ENCODE peak calls at places on chromosome 12, in eight cellular contexts. B, R, H, O, G, Q, N and W are unnamed samples. For H3K9me3 and H3K36me3, the result is how much of the 10 kb centered on the place peaks cover.

GRCh38 chr12:10212623-10213131 is at the start of gene GABARAPL1:
- DNase-seq in B (peak), R (no peak), H (peak), O (peak), G (peak), Q (peak), N (peak), W (peak)

GRCh38 chr12:92550661-92551060 is 152.1 kb upstream of the PLEKHG7 start:
- DNase-seq in B (no peak), R (no peak), H (peak), O (no peak), G (no peak), Q (no peak), N (no peak), W (no peak)

GRCh38 chr12:55703288-55703687 is 4.4 kb downstream of the ITGA7 start:
- DNase-seq in B (no peak), R (no peak), H (no peak), O (no peak), G (no peak), Q (no peak), N (no peak), W (no peak)

GRCh38 chr12:1885082-1885596 is 33.3 kb downstream of the CACNA2D4 start:
- DNase-seq in B (no peak), R (no peak), H (no peak), O (no peak), G (no peak), Q (no peak), N (peak), W (no peak)

GRCh38 chr12:104215638-104216297 is at the start of gene TXNRD1:
- DNase-seq in B (peak), R (peak), H (peak), O (peak), G (no peak), Q (peak), N (peak), W (peak)

GRCh38 chr12:89345830-89346740 is 6.2 kb downstream of the DUSP6 start:
- DNase-seq in B (no peak), R (peak), H (peak), O (peak), G (no peak), Q (peak), N (peak), W (peak)

GRCh38 chr12:1888923-1889322 is 29.5 kb downstream of the CACNA2D4 start:
- DNase-seq in B (no peak), R (no peak), H (no peak), O (no peak), G (no peak), Q (no peak), N (no peak), W (no peak)

GRCh38 chr12:100464529-100464928 is 9.1 kb upstream of the NR1H4 start:
- DNase-seq in B (no peak), R (no peak), H (no peak), O (no peak), G (no peak), Q (no peak), N (no peak), W (no peak)

GRCh38 chr12:69442894-69443293 is 27.3 kb upstream of the FRS2 start:
- DNase-seq in B (no peak), R (peak), H (peak), O (no peak), G (peak), Q (no peak), N (no peak), W (no peak)

GRCh38 chr12:24960222-24960855 is 11.4 kb upstream of the BCAT1 start:
- DNase-seq in B (peak), R (peak), H (peak), O (no peak), G (peak), Q (peak), N (no peak), W (no peak)

GRCh38 chr12:100186071-100186470 is 14.5 kb upstream of the ACTR6 start:
- DNase-seq in B (no peak), R (no peak), H (no peak), O (no peak), G (no peak), Q (no peak), N (peak), W (no peak)

GRCh38 chr12:119328111-119328510 is 6.4 kb upstream of the CCDC60 start:
- DNase-seq in B (peak), R (no peak), H (no peak), O (no peak), G (no peak), Q (no peak), N (no peak), W (no peak)

GRCh38 chr12:67388331-67389163 is 119.4 kb downstream of the CAND1 start:
- DNase-seq in B (peak), R (no peak), H (no peak), O (no peak), G (no peak), Q (no peak), N (no peak), W (no peak)

GRCh38 chr12:10395390-10395998 is 5.7 kb upstream of the KLRK1 start:
- DNase-seq in B (peak), R (no peak), H (peak), O (no peak), G (peak), Q (peak), N (no peak), W (peak)

DNA sequence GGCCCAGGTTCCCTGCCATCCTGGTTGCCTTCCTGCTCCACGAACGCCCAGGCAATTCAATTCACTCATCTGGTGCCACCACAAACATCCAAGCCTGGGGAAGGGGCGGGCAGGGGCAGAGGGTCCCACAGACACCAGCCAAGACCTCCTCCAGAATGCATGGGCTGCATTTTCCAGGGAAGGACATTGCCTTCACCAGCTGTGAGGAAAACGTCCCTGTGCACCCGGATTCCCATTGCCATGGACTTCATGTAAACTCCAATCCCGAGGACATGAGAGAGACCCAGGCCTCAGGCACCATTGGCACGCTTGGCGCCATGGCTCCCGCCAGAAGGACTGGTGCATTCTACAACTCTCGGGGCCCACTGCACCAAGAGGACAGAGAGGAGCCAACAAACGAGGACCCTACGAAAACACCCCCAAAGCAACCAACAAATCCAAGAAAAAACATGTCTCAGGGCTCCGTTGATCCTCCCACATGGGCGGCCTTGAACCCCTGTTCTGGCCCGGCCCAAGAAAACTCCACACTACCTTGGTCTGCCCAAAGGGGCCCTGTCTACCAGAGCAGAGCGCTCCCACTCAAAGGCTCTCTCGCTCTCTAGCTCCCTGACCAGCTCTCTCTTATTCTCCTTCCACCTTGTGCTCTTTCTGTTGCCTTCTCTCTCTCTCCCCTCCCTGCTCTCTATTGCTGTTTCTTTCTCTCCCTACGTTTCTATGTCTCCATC is 183.9 kb downstream of the ALG10 start:
- DNase-seq in B (no peak), R (no peak), H (no peak), O (no peak), G (no peak), Q (no peak), N (no peak), W (no peak)
- H3K9me3 ChIP-seq in B (under half), R (under half), H (under half), O (under half), G (under half), Q (under half), N (under half), W (under half)

GRCh38 chr12:16542586-16542985 is 63.4 kb downstream of the LMO3 start:
- DNase-seq in B (no peak), R (no peak), H (no peak), O (no peak), G (no peak), Q (no peak), N (no peak), W (no peak)
- H3K4me3 ChIP-seq in B (no peak), R (no peak), H (no peak), O (no peak), G (no peak), Q (no peak), N (no peak), W (no peak)

DNA sequence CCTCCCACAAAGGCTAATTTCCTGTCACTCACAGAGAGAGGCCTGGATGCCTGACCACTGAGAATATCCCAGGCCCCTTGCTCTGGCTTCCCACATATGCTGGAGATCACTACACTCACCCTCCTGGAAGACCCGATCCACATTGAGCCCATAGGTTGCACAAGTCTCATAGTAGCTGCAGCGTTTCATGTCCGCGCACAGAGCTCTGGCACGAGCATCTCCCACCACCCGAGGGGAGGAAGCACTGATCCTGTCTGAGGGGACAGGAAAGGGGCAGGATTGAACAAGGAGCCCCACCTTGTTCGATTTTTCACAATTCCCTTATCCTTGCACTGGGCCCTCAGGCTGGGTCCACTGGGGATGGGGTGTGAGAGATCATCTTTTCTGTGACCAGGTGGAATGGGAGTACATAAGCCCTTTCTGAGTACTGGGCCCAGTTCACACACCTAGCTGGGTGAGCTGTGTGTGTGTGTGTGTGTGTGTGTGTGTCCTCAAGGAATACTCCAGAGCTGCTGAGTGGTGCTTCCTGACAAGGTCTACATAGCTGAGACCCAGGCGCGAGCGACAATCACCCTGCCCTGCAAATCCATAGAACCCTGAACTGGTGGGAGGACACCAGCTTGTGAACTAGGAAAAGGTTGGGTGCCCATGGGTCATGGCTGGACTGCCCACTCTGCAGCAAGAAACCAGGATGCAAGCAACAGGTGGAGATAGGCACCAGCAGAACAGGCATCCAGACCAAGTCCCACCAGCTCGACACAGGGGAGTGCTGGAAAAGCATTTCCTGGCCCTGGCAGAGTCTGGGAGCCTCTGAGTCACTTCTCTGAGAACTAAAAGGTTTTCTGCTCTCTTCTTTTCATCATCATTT is 5.6 kb downstream of the AGAP2 start:
- DNase-seq in B (no peak), R (no peak), H (no peak), O (no peak), G (peak), Q (no peak), N (no peak), W (no peak)
- H3K36me3 ChIP-seq in B (under half), R (under half), H (under half), O (under half), G (under half), Q (under half), N (under half), W (under half)

DNA sequence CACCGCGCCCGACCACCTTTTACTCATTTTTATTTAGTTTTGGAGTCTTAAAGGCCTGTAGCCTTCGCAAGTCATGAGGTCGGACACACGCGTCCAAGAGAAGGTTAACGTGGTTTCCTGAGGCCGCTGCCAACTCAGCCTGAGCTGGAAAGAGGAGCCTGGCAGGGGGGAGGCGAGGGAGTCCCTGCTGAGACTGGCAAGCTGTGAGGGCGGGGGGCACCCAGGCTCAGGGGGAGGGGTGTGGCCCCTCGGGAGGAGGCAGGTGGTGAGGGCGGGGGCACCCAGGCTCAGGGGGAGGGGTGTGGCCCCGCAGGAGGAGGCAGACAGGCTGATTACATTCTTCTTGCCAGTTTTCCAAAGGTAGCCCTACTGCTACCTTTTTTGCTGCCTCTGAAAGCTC is 143.2 kb downstream of the PIWIL1 start:
- DNase-seq in B (no peak), R (no peak), H (no peak), O (no peak), G (no peak), Q (no peak), N (no peak), W (no peak)
- H3K9me3 ChIP-seq in B (under half), R (under half), H (under half), O (under half), G (under half), Q (under half), N (under half), W (under half)

DNA sequence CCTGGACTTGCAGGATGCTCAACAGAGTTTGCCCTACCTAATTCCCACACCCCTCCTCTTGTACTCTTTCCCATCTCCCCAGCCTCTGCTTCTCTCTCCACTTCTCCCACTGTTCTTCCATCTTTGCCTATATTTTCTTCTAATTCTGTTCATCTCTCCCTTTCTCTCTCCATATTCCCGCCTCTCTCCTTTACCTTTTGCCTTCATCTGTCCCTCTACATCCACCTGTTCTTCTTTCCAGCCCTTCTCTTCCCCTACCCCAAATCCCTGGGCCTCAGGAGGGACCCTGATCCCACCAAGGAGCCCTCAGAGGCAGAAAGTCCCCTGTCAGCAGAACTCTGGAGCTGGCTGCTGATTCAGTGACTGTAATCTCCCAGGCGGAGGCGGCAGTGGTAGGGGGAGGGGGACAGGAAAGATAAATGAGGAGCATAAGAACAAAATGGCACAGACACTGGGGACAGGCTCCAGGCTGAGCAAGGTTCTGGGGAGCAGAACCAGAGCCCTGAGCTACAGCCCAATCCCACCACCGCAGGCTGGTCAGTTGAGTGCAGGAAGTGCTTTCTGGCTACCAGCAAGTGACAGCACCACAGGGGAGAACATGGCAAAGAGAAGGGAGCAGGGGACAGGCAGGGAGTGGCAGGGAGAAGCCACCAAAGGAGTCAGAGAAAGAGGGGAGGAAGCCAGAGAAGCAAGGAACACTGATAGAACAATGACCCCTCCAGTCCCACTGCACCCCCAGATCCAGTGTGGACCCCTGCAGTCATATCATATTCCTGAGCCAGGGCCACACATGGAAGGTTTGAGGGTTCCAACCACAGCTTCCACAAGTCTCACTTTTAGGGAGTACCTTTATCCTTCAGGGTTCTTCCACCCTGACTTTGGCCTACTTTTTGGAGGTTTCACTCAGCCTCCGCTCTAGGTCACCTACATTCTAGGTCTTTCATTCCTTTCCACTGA is 27.0 kb downstream of the SMUG1 start:
- DNase-seq in B (peak), R (no peak), H (no peak), O (no peak), G (no peak), Q (no peak), N (no peak), W (no peak)
- H3K4me3 ChIP-seq in B (no peak), R (no peak), H (no peak), O (no peak), G (no peak), Q (no peak), N (no peak), W (no peak)

GRCh38 chr12:111655356-111655755 is 30.4 kb downstream of the BRAP start:
- DNase-seq in B (no peak), R (no peak), H (no peak), O (no peak), G (no peak), Q (no peak), N (no peak), W (no peak)
- H3K36me3 ChIP-seq in B (under half), R (under half), H (under half), O (half or more), G (half or more), Q (under half), N (half or more), W (under half)